ENCODE peak calls at places on chromosomes 13 and 19, in nine cellular contexts. B, X, D, N, F, C, S, G and Y are unnamed samples.

GRCh38 chr13:75482070-75482819 is at the start of gene TBC1D4:
- DNase-seq in B (peak), X (peak), D (peak), N (peak), F (peak), C (peak), S (peak), G (peak), Y (peak)

GRCh38 chr19:40267601-40267997 is 17.5 kb downstream of the AKT2 start:
- DNase-seq in B (no peak), X (no peak), D (no peak), N (no peak), F (no peak), C (no peak), S (no peak), G (no peak), Y (no peak)

GRCh38 chr19:7718668-7719067 is 13.2 kb downstream of the CLEC4G start:
- DNase-seq in B (no peak), X (no peak), D (no peak), N (no peak), F (no peak), C (no peak), S (no peak), G (no peak), Y (no peak)

GRCh38 chr13:113923376-113924063 is 50.4 kb downstream of the C13orf46 start:
- DNase-seq in B (no peak), X (no peak), D (no peak), N (no peak), F (no peak), C (no peak), S (no peak), G (no peak), Y (no peak)

GRCh38 chr19:38727868-38728660 is 16.2 kb downstream of the CAPN12 start:
- DNase-seq in B (no peak), X (no peak), D (no peak), N (no peak), F (no peak), C (no peak), S (no peak), G (no peak), Y (no peak)

GRCh38 chr13:114004416-114005205 is 30.7 kb upstream of the C13orf46 start:
- DNase-seq in B (peak), X (no peak), D (no peak), N (no peak), F (no peak), C (peak), S (no peak), G (no peak), Y (no peak)

GRCh38 chr19:49231804-49232203 is 74.2 kb downstream of the TRPM4 start:
- DNase-seq in B (no peak), X (no peak), D (no peak), N (no peak), F (peak), C (no peak), S (peak), G (no peak), Y (no peak)

GRCh38 chr19:4360081-4360569 is 16.8 kb downstream of the MPND start:
- DNase-seq in B (no peak), X (no peak), D (no peak), N (no peak), F (no peak), C (no peak), S (no peak), G (no peak), Y (no peak)

GRCh38 chr19:42324655-42325307 is 654 bp upstream of the MEGF8 start:
- DNase-seq in B (no peak), X (no peak), D (no peak), N (no peak), F (no peak), C (no peak), S (no peak), G (no peak), Y (no peak)

GRCh38 chr19:37519890-37520289 is 13.2 kb downstream of the ZNF793 start:
- DNase-seq in B (no peak), X (no peak), D (no peak), N (no peak), F (no peak), C (no peak), S (no peak), G (no peak), Y (no peak)

GRCh38 chr13:107205318-107206112 is 637.6 kb upstream of the ARGLU1 start:
- DNase-seq in B (peak), X (peak), D (no peak), N (peak), F (no peak), C (peak), S (peak), G (peak), Y (peak)

GRCh38 chr13:71968025-71968424 is 101.0 kb upstream of the DACH1 start:
- DNase-seq in B (no peak), X (no peak), D (no peak), N (no peak), F (no peak), C (no peak), S (no peak), G (no peak), Y (no peak)

GRCh38 chr19:2170219-2170618 is 6.5 kb downstream of the DOT1L start:
- DNase-seq in B (no peak), X (no peak), D (no peak), N (no peak), F (no peak), C (no peak), S (no peak), G (no peak), Y (no peak)

GRCh38 chr19:44051654-44052402 is at the start of gene ZNF223:
- DNase-seq in B (peak), X (peak), D (peak), N (peak), F (peak), C (peak), S (peak), G (peak), Y (peak)

GRCh38 chr19:1245884-1246816 is 2.2 kb upstream of the MIDN start:
- DNase-seq in B (peak), X (no peak), D (no peak), N (no peak), F (no peak), C (peak), S (no peak), G (peak), Y (no peak)

GRCh38 chr19:15584541-15585115 is 30.4 kb upstream of the CYP4F8 start:
- DNase-seq in B (peak), X (peak), D (peak), N (peak), F (no peak), C (peak), S (peak), G (peak), Y (peak)

GRCh38 chr19:3761382-3762129 is at the start of gene APBA3:
- DNase-seq in B (peak), X (peak), D (peak), N (peak), F (peak), C (peak), S (peak), G (peak), Y (peak)